ENCODE peak calls at places on chromosomes 7 and 10, in five cellular contexts. U is OCI-LY7, H is AG04450, I is heart right ventricle, O is heart left ventricle. L is an unnamed sample.

GRCh38 chr10:114022751-114023150 is 20.9 kb upstream of the ADRB1 start:
- DNase-seq in U (no peak), O (no peak), I (no peak), H (no peak), L (no peak)

GRCh38 chr7:139224219-139224618 is 6.8 kb upstream of the UBN2 start:
- DNase-seq in I (no peak), H (no peak), O (no peak), U (no peak), L (no peak)

GRCh38 chr10:3681642-3682554 is 103.1 kb downstream of the KLF6 start:
- DNase-seq in I (no peak), U (no peak), O (no peak), H (no peak), L (no peak)

GRCh38 chr10:132713421-132714095 is 72.4 kb downstream of the NKX6-2 start:
- DNase-seq in O (peak; percentile 64), U (no peak), I (no peak), H (no peak), L (no peak)

GRCh38 chr10:90222939-90223338 is 521.5 kb downstream of the KIF20B start:
- DNase-seq in O (no peak), I (no peak), H (no peak), U (no peak), L (no peak)

GRCh38 chr10:84352251-84352842 is 24.0 kb downstream of the CCSER2 start:
- DNase-seq in U (peak; percentile 51), O (peak; percentile 56), H (no peak), I (peak; percentile 51), L (peak; percentile 46)

GRCh38 chr7:90655566-90655965 is 59.4 kb downstream of the CDK14 start:
- DNase-seq in I (no peak), U (no peak), H (peak; percentile 72), O (no peak), L (no peak)

GRCh38 chr7:24894670-24895221 is 85.2 kb downstream of the OSBPL3 start:
- DNase-seq in I (no peak), U (no peak), H (no peak), O (no peak), L (no peak)

GRCh38 chr10:103451091-103451801 is 924 bp downstream of the CALHM2 start:
- DNase-seq in U (no peak), H (no peak), O (peak; percentile 88), I (peak; percentile 69), L (peak; percentile 55)

GRCh38 chr10:30813872-30814471 is 184.4 kb upstream of the LYZL2 start:
- DNase-seq in O (no peak), H (no peak), I (no peak), U (no peak), L (no peak)

GRCh38 chr7:157547102-157547501 is 210.3 kb downstream of the DNAJB6 start:
- DNase-seq in U (no peak), H (no peak), I (no peak), O (no peak), L (no peak)

GRCh38 chr7:157544980-157545680 is 208.3 kb downstream of the DNAJB6 start:
- DNase-seq in U (no peak), O (no peak), H (no peak), I (no peak), L (no peak)

GRCh38 chr7:157544226-157544625 is 207.4 kb downstream of the DNAJB6 start:
- DNase-seq in I (no peak), U (no peak), O (no peak), H (no peak), L (no peak)

GRCh38 chr7:157543791-157544190 is 207.0 kb downstream of the DNAJB6 start:
- DNase-seq in I (no peak), H (no peak), O (no peak), U (no peak), L (no peak)

GRCh38 chr7:157545681-157546060 is 208.9 kb downstream of the DNAJB6 start:
- DNase-seq in O (no peak), H (no peak), U (no peak), I (no peak), L (no peak)
- H3K9me3 ChIP-seq in O (no peaks in the 10 kb centered on the region), H (peaks cover 98% of the 10 kb centered on the region), U (no peaks in the 10 kb centered on the region), I (no peaks in the 10 kb centered on the region), L (no peaks in the 10 kb centered on the region)

GRCh38 chr7:55553087-55553345 is 19.3 kb downstream of the VOPP1 start:
- DNase-seq in O (no peak), U (no peak), I (no peak), H (no peak), L (no peak)

GRCh38 chr7:55552320-55553086 is 19.8 kb downstream of the VOPP1 start:
- DNase-seq in H (no peak), I (peak; percentile 59), U (no peak), O (no peak), L (no peak)

GRCh38 chr7:55549457-55549856 is 22.8 kb downstream of the VOPP1 start:
- DNase-seq in O (no peak), I (no peak), U (peak; percentile 71), H (no peak), L (no peak)

GRCh38 chr7:55550010-55550409 is 22.3 kb downstream of the VOPP1 start:
- DNase-seq in I (no peak), U (peak; percentile 68), H (no peak), O (no peak), L (no peak)

GRCh38 chr7:55550838-55551537 is 21.3 kb downstream of the VOPP1 start:
- DNase-seq in I (no peak), O (no peak), H (no peak), U (no peak), L (no peak)
- TF ChIP-seq CTCF in I (no peak), O (no peak), H (no peak), U (no peak), L (no peak)

GRCh38 chr10:22927163-22927562 is 690 bp upstream of the ARMC3 start:
- DNase-seq in I (no peak), H (no peak), U (no peak), O (no peak), L (no peak)
- H3K4me3 ChIP-seq in I (peak overlapping the region; percentile 55), H (no peak overlapping the region), U (no peak overlapping the region), O (peak overlapping the region; percentile 39), L (peak overlapping the region; percentile 61)

DNA sequence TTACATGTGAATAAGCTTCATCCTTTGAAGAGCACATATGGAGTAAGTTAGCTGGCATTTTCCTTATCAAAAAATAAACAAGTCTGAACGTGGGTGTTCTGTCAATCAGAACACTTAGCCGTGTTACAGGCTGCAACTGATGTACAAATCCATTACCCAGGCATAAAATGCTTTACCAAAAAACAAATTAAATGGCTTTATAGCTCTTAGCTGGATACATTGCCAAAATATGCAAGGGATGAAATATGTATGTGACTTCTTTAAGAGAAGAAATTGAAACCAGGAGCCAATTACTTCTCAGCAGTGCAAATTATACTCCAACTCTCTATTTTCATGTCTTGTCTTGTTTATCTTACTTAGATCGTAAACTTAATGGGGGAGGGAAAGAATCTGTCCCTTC is 214.8 kb downstream of the DGKB start:
- DNase-seq in U (no peak), O (no peak), H (no peak), I (no peak), L (no peak)
- H3K9me3 ChIP-seq in U (no peaks in the 10 kb centered on the region), O (no peaks in the 10 kb centered on the region), H (no peaks in the 10 kb centered on the region), I (no peaks in the 10 kb centered on the region), L (no peaks in the 10 kb centered on the region)

DNA sequence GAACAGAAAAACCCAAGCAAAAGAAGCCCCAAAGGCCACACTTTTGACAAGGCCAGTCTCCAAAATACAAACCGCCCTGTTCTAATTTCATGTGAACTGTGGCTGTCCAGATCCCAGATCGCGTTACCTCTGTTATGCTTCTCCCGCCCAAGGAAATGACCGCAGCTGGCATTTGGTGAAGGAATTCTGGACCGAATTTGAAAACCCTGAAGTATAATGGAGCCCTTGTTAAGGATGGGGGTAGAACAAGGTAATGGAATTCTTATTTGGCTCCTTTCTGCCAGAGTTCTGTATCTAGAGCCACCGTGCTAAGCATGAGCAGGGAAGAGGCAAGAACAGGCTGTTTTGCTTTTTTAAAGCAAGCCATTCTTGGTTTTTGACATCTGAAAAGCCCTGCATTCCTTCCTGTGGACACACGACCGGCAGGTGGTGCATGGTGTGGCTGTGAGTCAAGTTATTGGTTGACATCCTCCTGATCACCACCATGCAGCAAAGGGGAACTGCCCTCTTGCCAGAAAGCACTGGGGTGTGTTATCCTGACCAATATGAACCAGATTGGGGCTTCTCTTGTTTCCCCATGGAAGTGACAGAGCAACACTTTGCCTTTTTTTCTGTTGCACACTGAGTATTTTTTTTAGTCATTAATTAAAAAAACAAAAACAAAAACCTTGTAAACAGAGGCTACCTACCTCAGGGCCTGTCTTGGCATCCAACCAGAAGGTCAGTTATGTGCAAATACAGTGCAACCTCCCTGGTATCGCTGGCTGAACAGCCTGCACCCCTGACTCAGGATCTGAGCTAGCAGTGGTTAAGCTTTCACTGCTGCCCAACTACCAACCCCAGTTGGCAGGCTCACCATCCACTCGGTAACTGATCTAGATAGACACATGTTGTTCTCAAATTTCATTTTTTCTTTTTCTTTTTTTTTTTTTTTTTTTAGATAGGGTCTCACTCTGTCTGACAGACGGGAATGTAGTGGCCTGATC is 14.2 kb downstream of the UCMA start:
- DNase-seq in O (no peak), U (peak; percentile 79), H (no peak), I (no peak), L (no peak)
- TF ChIP-seq CTCF in O (no peak), U (peak; percentile 71), H (peak; percentile 20), I (no peak), L (no peak)

L was measured in CD8-positive, alpha-beta T cell.